ENCODE peak calls at places on chromosomes 7 and 10, in six cellular contexts. N is prostate gland, Q is tibial artery, M is heart left ventricle, S is HS-5, D is GM04504. Y is an unnamed sample.

GRCh38 chr7:148791506-148791905 is 92.6 kb downstream of the EZH2 start:
- DNase-seq in N (no peak), Q (no peak), M (no peak), S (no peak), D (no peak), Y (no peak)

GRCh38 chr7:139777304-139777890 is 401 bp downstream of the HIPK2 start:
- DNase-seq in N (peak), Q (no peak), M (peak), S (no peak), D (no peak), Y (no peak)

GRCh38 chr10:117587036-117587435 is 44.5 kb downstream of the EMX2 start:
- DNase-seq in N (no peak), Q (no peak), M (no peak), S (no peak), D (no peak), Y (no peak)

GRCh38 chr10:93804200-93804599 is 46.5 kb downstream of the LGI1 start:
- DNase-seq in N (no peak), Q (no peak), M (no peak), S (no peak), D (no peak), Y (no peak)

GRCh38 chr7:7719235-7719634 is 828 bp upstream of the RPA3 start:
- DNase-seq in N (peak), Q (no peak), M (no peak), S (peak), D (peak), Y (no peak)

GRCh38 chr7:29384277-29384676 is 179.4 kb upstream of the PRR15 start:
- DNase-seq in N (no peak), Q (no peak), M (no peak), S (no peak), D (no peak), Y (no peak)

GRCh38 chr7:33040803-33041516 is 21.6 kb downstream of the NT5C3A start:
- DNase-seq in N (peak), Q (no peak), M (no peak), S (no peak), D (no peak), Y (peak)

GRCh38 chr7:142811154-142811737 is 40.5 kb downstream of the PRSS2 start:
- DNase-seq in N (no peak), Q (no peak), M (no peak), S (no peak), D (peak), Y (no peak)

GRCh38 chr10:96579133-96579532 is 7.7 kb downstream of the TM9SF3 start:
- DNase-seq in N (no peak), Q (no peak), M (no peak), S (no peak), D (no peak), Y (no peak)

GRCh38 chr7:156662269-156662668 is 21.7 kb downstream of the RNF32 start:
- DNase-seq in N (no peak), Q (no peak), M (no peak), S (no peak), D (no peak), Y (no peak)

GRCh38 chr10:68239069-68239468 is 7.2 kb upstream of the ATOH7 start:
- DNase-seq in N (no peak), Q (no peak), M (no peak), S (no peak), D (no peak), Y (no peak)

GRCh38 chr7:47561715-47562446 is 20.0 kb downstream of the TNS3 start:
- DNase-seq in N (no peak), Q (no peak), M (no peak), S (no peak), D (no peak), Y (no peak)

GRCh38 chr7:80869821-80870751 is 48.8 kb downstream of the SEMA3C start:
- DNase-seq in N (no peak), Q (no peak), M (no peak), S (no peak), D (no peak), Y (peak)

GRCh38 chr7:141511370-141512335 is 39.6 kb upstream of the AGK start:
- DNase-seq in N (peak), Q (no peak), M (peak), S (no peak), D (no peak), Y (no peak)

GRCh38 chr7:27714831-27715444 is 25.0 kb upstream of the TAX1BP1 start:
- DNase-seq in N (no peak), Q (no peak), M (no peak), S (no peak), D (no peak), Y (no peak)

GRCh38 chr7:133955208-133955607 is 171.9 kb upstream of the LRGUK start:
- DNase-seq in N (no peak), Q (no peak), M (no peak), S (no peak), D (no peak), Y (no peak)

GRCh38 chr7:130719550-130719949 is 14.5 kb downstream of the KLF14 start:
- DNase-seq in N (no peak), Q (no peak), M (no peak), S (no peak), D (no peak), Y (no peak)

GRCh38 chr7:127251458-127252379 is 1.0 kb downstream of the GRM8 start:
- DNase-seq in N (no peak), Q (no peak), M (no peak), S (no peak), D (no peak), Y (no peak)

GRCh38 chr7:151658778-151659177 is 139.1 kb upstream of the RHEB start:
- DNase-seq in N (no peak), Q (no peak), M (no peak), S (no peak), D (no peak), Y (no peak)

GRCh38 chr10:68828833-68829232 is 1.5 kb downstream of the STOX1 start:
- DNase-seq in N (no peak), Q (no peak), M (no peak), S (no peak), D (no peak), Y (no peak)

GRCh38 chr10:19945275-19945674 is 129.0 kb downstream of the PLXDC2 start:
- DNase-seq in N (peak), Q (peak), M (no peak), S (no peak), D (no peak), Y (peak)

GRCh38 chr10:420154-421121 is 269.0 kb downstream of the DIP2C start:
- DNase-seq in N (no peak), Q (peak), M (no peak), S (no peak), D (no peak), Y (no peak)